ENCODE peak calls at places on chromosomes 3 and 15, in four cellular contexts. P, C, B and Z are unnamed samples.

GRCh38 chr15:36415643-36416042 is 163.8 kb upstream of the CDIN1 start:
- DNase-seq in P (no peak), C (no peak), B (no peak), Z (no peak)

GRCh38 chr3:150372320-150373118 is 35.6 kb upstream of the TSC22D2 start:
- DNase-seq in P (no peak), C (no peak), B (no peak), Z (no peak)

GRCh38 chr3:10420745-10421475 is 84.5 kb downstream of the ATP2B2 start:
- DNase-seq in P (no peak), C (no peak), B (no peak), Z (peak)

GRCh38 chr3:78402720-78403119 is 1362.8 kb downstream of the ROBO2 start:
- DNase-seq in P (no peak), C (no peak), B (no peak), Z (no peak)

GRCh38 chr15:45648521-45649200 is 13.8 kb downstream of the SQOR start:
- DNase-seq in P (no peak), C (no peak), B (no peak), Z (no peak)

GRCh38 chr3:114706591-114707224 is 412.9 kb downstream of the TIGIT start:
- DNase-seq in P (no peak), C (peak), B (no peak), Z (no peak)

GRCh38 chr3:170644711-170645110 is 58.8 kb upstream of the SLC7A14 start:
- DNase-seq in P (no peak), C (no peak), B (no peak), Z (no peak)

GRCh38 chr15:92968926-92969664 is 69.0 kb downstream of the CHD2 start:
- DNase-seq in P (no peak), C (no peak), B (no peak), Z (no peak)

GRCh38 chr3:58824285-58824684 is 157.7 kb upstream of the FAM3D start:
- DNase-seq in P (no peak), C (peak), B (no peak), Z (no peak)

GRCh38 chr3:127071597-127072001 is 88.7 kb downstream of the PLXNA1 start:
- DNase-seq in P (no peak), C (no peak), B (no peak), Z (no peak)

GRCh38 chr3:71107926-71108325 is 475.6 kb downstream of the FOXP1 start:
- DNase-seq in P (no peak), C (no peak), B (no peak), Z (no peak)

GRCh38 chr15:27059610-27060202 is 88.7 kb downstream of the GABRG3 start:
- DNase-seq in P (no peak), C (peak), B (no peak), Z (no peak)

GRCh38 chr15:31483053-31483923 is 156.7 kb downstream of the KLF13 start:
- DNase-seq in P (peak), C (peak), B (peak), Z (peak)

GRCh38 chr3:84724877-84725276 is 233.9 kb upstream of the CADM2 start:
- DNase-seq in P (no peak), C (no peak), B (no peak), Z (no peak)

GRCh38 chr3:161347726-161348125 is 23.6 kb downstream of the SPTSSB start:
- DNase-seq in P (no peak), C (no peak), B (no peak), Z (no peak)

GRCh38 chr3:72086051-72086711 is 301.2 kb upstream of the PROK2 start:
- DNase-seq in P (no peak), C (no peak), B (no peak), Z (no peak)

GRCh38 chr3:188746291-188746783 is 425.4 kb upstream of the TPRG1 start:
- DNase-seq in P (no peak), C (no peak), B (no peak), Z (no peak)

GRCh38 chr3:187550446-187550845 is 119.7 kb downstream of the SST start:
- DNase-seq in P (no peak), C (no peak), B (no peak), Z (no peak)